ENCODE peak calls at places on chromosomes 11 and 22, in nine cellular contexts. M is HL-60, N is SK-N-SH, S is A549, K is K562, H is GM12878, Q is HCT116, G is Panc1, W is HepG2. D is an unnamed sample.
A peak's percentile ranks its signal among the peaks of the same experiment; 100 is the strongest.

GRCh38 chr22:36355362-36355761 is 32.4 kb downstream of the MYH9 start:
- DNase-seq in K (no peak), Q (no peak), H (no peak), S (no peak), G (no peak), W (no peak), N (no peak), M (no peak), D (no peak)

GRCh38 chr11:105589346-105589745 is 20.5 kb upstream of the GRIA4 start:
- DNase-seq in W (no peak), N (no peak), K (no peak), S (no peak), G (no peak), Q (no peak), M (no peak), H (no peak), D (no peak)

GRCh38 chr11:45165806-45166603 is 19.6 kb downstream of the PRDM11 start:
- DNase-seq in H (no peak), N (no peak), K (no peak), S (no peak), G (no peak), Q (no peak), W (no peak), M (no peak), D (no peak)

GRCh38 chr22:25061605-25062377 is 109.3 kb downstream of the KIAA1671 start:
- DNase-seq in G (no peak), S (no peak), Q (no peak), H (no peak), W (no peak), K (no peak), M (no peak), N (no peak), D (no peak)

GRCh38 chr11:2120359-2121100 is 18.7 kb downstream of the IGF2 start:
- DNase-seq in M (no peak), K (no peak), N (peak; percentile 92), H (no peak), S (no peak), G (no peak), W (no peak), Q (no peak), D (peak; percentile 52)

GRCh38 chr22:39312410-39312809 is 7.0 kb downstream of the RPL3 start:
- DNase-seq in H (no peak), K (no peak), Q (no peak), W (no peak), S (no peak), M (peak; percentile 52), N (no peak), G (no peak), D (no peak)

GRCh38 chr11:74307409-74307808 is 4.0 kb downstream of the P4HA3 start:
- DNase-seq in G (no peak), H (no peak), S (no peak), N (peak; percentile 21), K (no peak), M (no peak), Q (no peak), W (no peak), D (no peak)

GRCh38 chr22:45503816-45504702 is 1.4 kb downstream of the FBLN1 start:
- DNase-seq in S (no peak), G (no peak), H (no peak), K (no peak), W (no peak), M (peak; percentile 11), Q (no peak), N (peak; percentile 66), D (peak; percentile 80)

GRCh38 chr11:117631336-117632090 is 165.5 kb downstream of the DSCAML1 start:
- DNase-seq in S (no peak), M (no peak), K (no peak), Q (no peak), H (no peak), G (no peak), N (no peak), W (no peak), D (no peak)

GRCh38 chr22:40044870-40045834 is 50.4 kb downstream of the FAM83F start:
- DNase-seq in K (peak; percentile 79), H (no peak), G (no peak), M (peak; percentile 59), N (peak; percentile 68), Q (no peak), W (peak; percentile 20), S (peak; percentile 25), D (peak; percentile 79)

GRCh38 chr11:71442123-71442522 is 6.1 kb downstream of the DHCR7 start:
- DNase-seq in M (no peak), H (no peak), G (no peak), N (no peak), Q (no peak), K (no peak), W (no peak), S (no peak), D (no peak)

GRCh38 chr11:692824-693414 is 2.1 kb downstream of the DEAF1 start:
- DNase-seq in Q (no peak), N (no peak), H (peak; percentile 8), K (no peak), S (no peak), M (no peak), G (no peak), W (no peak), D (no peak)

GRCh38 chr11:23205156-23205871 is 345.0 kb upstream of the CCDC179 start:
- DNase-seq in N (no peak), G (no peak), W (no peak), M (no peak), K (no peak), H (no peak), Q (no peak), S (no peak), D (no peak)

GRCh38 chr22:17997456-17997855 is 26.9 kb downstream of the MICAL3 start:
- DNase-seq in M (no peak), Q (no peak), S (peak; percentile 29), H (no peak), K (no peak), G (no peak), N (no peak), W (no peak), D (no peak)

GRCh38 chr22:29813563-29813962 is 24.5 kb downstream of the ASCC2 start:
- DNase-seq in G (no peak), Q (peak; percentile 7), H (no peak), M (no peak), K (peak; percentile 64), S (peak; percentile 69), N (no peak), W (no peak), D (peak; percentile 39)

GRCh38 chr11:27228232-27228631 is 134.8 kb downstream of the CCDC34 start:
- DNase-seq in G (no peak), S (no peak), M (no peak), Q (no peak), W (no peak), N (no peak), K (no peak), H (no peak), D (no peak)

DNA sequence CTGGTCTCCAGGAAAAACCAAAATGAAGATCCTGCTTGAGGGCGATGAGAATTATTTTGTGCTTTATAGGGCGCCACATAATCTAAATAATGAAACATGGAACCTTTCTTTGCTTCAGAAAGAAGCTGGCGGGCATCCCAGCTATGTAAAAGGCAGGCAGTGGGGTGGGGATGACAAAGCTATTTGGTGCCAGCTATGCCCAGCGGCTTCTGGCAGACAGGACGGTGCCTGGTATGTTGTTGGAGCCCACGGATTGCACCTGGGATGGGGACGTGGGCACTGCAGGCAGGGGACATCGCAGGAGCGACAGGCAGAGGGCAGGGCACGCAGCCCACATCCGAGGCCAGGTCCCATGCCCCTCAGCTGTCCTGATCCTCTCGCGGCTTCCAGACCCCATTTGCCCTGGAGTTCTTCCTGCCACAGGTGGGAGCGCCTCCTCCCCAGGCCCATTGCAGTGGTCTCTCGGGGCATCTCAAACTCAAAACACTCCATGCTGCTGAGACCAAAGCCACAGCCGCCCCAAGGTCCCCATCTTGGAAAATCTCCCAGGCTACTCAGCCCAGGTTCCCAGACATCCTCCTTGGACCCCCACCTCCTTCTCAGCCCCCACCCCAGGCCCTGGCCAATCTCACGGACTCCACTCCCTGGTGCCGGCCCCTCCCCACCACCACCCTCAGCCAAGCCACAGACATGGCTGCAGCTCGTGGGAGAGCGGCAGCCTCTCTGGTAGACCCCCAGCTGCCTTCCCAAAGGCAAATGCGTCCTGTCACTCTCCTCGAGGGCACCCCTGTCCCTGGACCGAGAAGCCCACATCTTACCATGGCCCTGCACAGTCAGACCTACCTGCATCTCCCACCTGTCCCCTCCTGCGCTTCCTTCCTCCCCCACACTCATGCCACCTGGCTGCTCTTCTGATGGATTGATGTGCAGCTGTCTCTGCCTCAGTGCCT is 45.7 kb downstream of the SHISAL1 start:
- DNase-seq in K (no peak), W (no peak), M (no peak), H (no peak), Q (no peak), G (no peak), S (no peak), N (no peak), D (no peak)
- TF ChIP-seq REST in K (no peak), W (no peak), M (no peak), H (no peak), Q (no peak), G (no peak), S (no peak), N (no peak), D (no peak)

GRCh38 chr11:61966673-61967176 is 709 bp downstream of the FTH1 start:
- DNase-seq in N (peak; percentile 45), M (no peak), S (peak; percentile 51), K (peak; percentile 69), W (no peak), G (no peak), Q (no peak), H (no peak), D (peak; percentile 30)
- H3K27ac ChIP-seq in N (peak overlapping the region; percentile 94), M (peak overlapping the region; percentile 67), S (peak overlapping the region; percentile 97), K (peak overlapping the region; percentile 89), W (peak overlapping the region; percentile 99), G (peak overlapping the region; percentile 89), Q (peak overlapping the region; percentile 96), H (peak overlapping the region; percentile 96), D (peak overlapping the region; percentile 97)

GRCh38 chr11:75589933-75590332 is 27.9 kb downstream of the SERPINH1 start:
- DNase-seq in S (no peak), G (no peak), Q (no peak), W (no peak), H (no peak), K (peak; percentile 95), M (no peak), N (no peak), D (no peak)

GRCh38 chr11:75591966-75592365 is 29.9 kb downstream of the SERPINH1 start:
- DNase-seq in H (no peak), K (no peak), W (no peak), G (no peak), Q (no peak), S (no peak), N (no peak), M (no peak), D (no peak)

GRCh38 chr11:75585271-75585670 is 23.2 kb downstream of the SERPINH1 start:
- DNase-seq in S (no peak), M (no peak), G (no peak), N (no peak), Q (no peak), W (no peak), H (no peak), K (no peak), D (no peak)

GRCh38 chr11:75591371-75591770 is 29.3 kb downstream of the SERPINH1 start:
- DNase-seq in G (no peak), S (no peak), W (no peak), H (no peak), N (peak; percentile 61), M (no peak), K (no peak), Q (no peak), D (no peak)

GRCh38 chr11:75588067-75588481 is 26.0 kb downstream of the SERPINH1 start:
- DNase-seq in G (no peak), N (no peak), Q (no peak), K (no peak), M (no peak), S (no peak), W (peak; percentile 61), H (no peak), D (no peak)
- TF ChIP-seq REST in G (no peak), N (no peak), Q (no peak), K (no peak), M (no peak), S (no peak), W (no peak), H (no peak), D (no peak)

GRCh38 chr11:16992846-16993245 is 21.4 kb downstream of the PLEKHA7 start:
- DNase-seq in N (no peak), H (no peak), S (no peak), Q (no peak), G (no peak), M (no peak), K (no peak), W (no peak), D (no peak)
- H3K27ac ChIP-seq in N (no peak overlapping the region), H (no peak overlapping the region), S (no peak overlapping the region), Q (no peak overlapping the region), G (no peak overlapping the region), M (no peak overlapping the region), K (no peak overlapping the region), W (no peak overlapping the region), D (no peak overlapping the region)